ENCODE peak calls at places on chromosomes 11 and 22, in nine cellular contexts. One of them, this sample, is unnamed.

GRCh38 chr22:35914665-35915476 is 113.8 kb downstream of the RBFOX2 start:
- DNase-seq in fibroblast of lung: peak; percentile 92
- DNase-seq in aorta: peak; percentile 61
- DNase-seq in activated CD4-positive, alpha-beta T cell treated with anti-CD3 and anti-CD28 coated beads for 24 hours: no peak
- DNase-seq in neuronal stem cell: peak; percentile 87
- DNase-seq in mammary epithelial cell: peak; percentile 91
- DNase-seq in NCI-H1105 treated with DMSO at 0.1 percent for 48 hours: peak; percentile 89
- DNase-seq in NCI-H1930: no peak
- DNase-seq in progenitor cell of endocrine pancreas: peak; percentile 50
- DNase-seq in this sample: peak; percentile 50

GRCh38 chr11:32366671-32367070 is 68.7 kb downstream of the WT1 start:
- DNase-seq in fibroblast of lung: no peak
- DNase-seq in aorta: no peak
- DNase-seq in activated CD4-positive, alpha-beta T cell treated with anti-CD3 and anti-CD28 coated beads for 24 hours: no peak
- DNase-seq in neuronal stem cell: no peak
- DNase-seq in mammary epithelial cell: no peak
- DNase-seq in NCI-H1105 treated with DMSO at 0.1 percent for 48 hours: no peak
- DNase-seq in NCI-H1930: no peak
- DNase-seq in progenitor cell of endocrine pancreas: no peak
- DNase-seq in this sample: no peak

GRCh38 chr11:80136991-80137390 is 696.2 kb upstream of the TENM4 start:
- DNase-seq in fibroblast of lung: no peak
- DNase-seq in aorta: no peak
- DNase-seq in activated CD4-positive, alpha-beta T cell treated with anti-CD3 and anti-CD28 coated beads for 24 hours: no peak
- DNase-seq in neuronal stem cell: no peak
- DNase-seq in mammary epithelial cell: no peak
- DNase-seq in NCI-H1105 treated with DMSO at 0.1 percent for 48 hours: no peak
- DNase-seq in NCI-H1930: no peak
- DNase-seq in progenitor cell of endocrine pancreas: no peak
- DNase-seq in this sample: no peak

GRCh38 chr11:47611240-47611863 is 17.1 kb upstream of the C1QTNF4 start:
- DNase-seq in fibroblast of lung: no peak
- DNase-seq in aorta: no peak
- DNase-seq in activated CD4-positive, alpha-beta T cell treated with anti-CD3 and anti-CD28 coated beads for 24 hours: no peak
- DNase-seq in neuronal stem cell: no peak
- DNase-seq in mammary epithelial cell: no peak
- DNase-seq in NCI-H1105 treated with DMSO at 0.1 percent for 48 hours: no peak
- DNase-seq in NCI-H1930: no peak
- DNase-seq in progenitor cell of endocrine pancreas: no peak
- DNase-seq in this sample: no peak

GRCh38 chr22:43535336-43535735 is 123.5 kb downstream of the MPPED1 start:
- DNase-seq in fibroblast of lung: no peak
- DNase-seq in aorta: no peak
- DNase-seq in activated CD4-positive, alpha-beta T cell treated with anti-CD3 and anti-CD28 coated beads for 24 hours: no peak
- DNase-seq in neuronal stem cell: no peak
- DNase-seq in mammary epithelial cell: no peak
- DNase-seq in NCI-H1105 treated with DMSO at 0.1 percent for 48 hours: no peak
- DNase-seq in NCI-H1930: no peak
- DNase-seq in progenitor cell of endocrine pancreas: no peak
- DNase-seq in this sample: no peak

GRCh38 chr22:33109532-33110148 is 51.5 kb upstream of the SYN3 start:
- DNase-seq in fibroblast of lung: no peak
- DNase-seq in aorta: no peak
- DNase-seq in activated CD4-positive, alpha-beta T cell treated with anti-CD3 and anti-CD28 coated beads for 24 hours: no peak
- DNase-seq in neuronal stem cell: no peak
- DNase-seq in mammary epithelial cell: no peak
- DNase-seq in NCI-H1105 treated with DMSO at 0.1 percent for 48 hours: no peak
- DNase-seq in NCI-H1930: no peak
- DNase-seq in progenitor cell of endocrine pancreas: no peak
- DNase-seq in this sample: no peak

GRCh38 chr11:27615833-27616232 is 84.4 kb downstream of the BDNF start:
- DNase-seq in fibroblast of lung: no peak
- DNase-seq in aorta: no peak
- DNase-seq in activated CD4-positive, alpha-beta T cell treated with anti-CD3 and anti-CD28 coated beads for 24 hours: no peak
- DNase-seq in neuronal stem cell: no peak
- DNase-seq in mammary epithelial cell: no peak
- DNase-seq in NCI-H1105 treated with DMSO at 0.1 percent for 48 hours: no peak
- DNase-seq in NCI-H1930: no peak
- DNase-seq in progenitor cell of endocrine pancreas: no peak
- DNase-seq in this sample: no peak

GRCh38 chr11:126148317-126148716 is 63.1 kb downstream of the RPUSD4 start:
- DNase-seq in fibroblast of lung: no peak
- DNase-seq in aorta: no peak
- DNase-seq in activated CD4-positive, alpha-beta T cell treated with anti-CD3 and anti-CD28 coated beads for 24 hours: no peak
- DNase-seq in neuronal stem cell: no peak
- DNase-seq in mammary epithelial cell: no peak
- DNase-seq in NCI-H1105 treated with DMSO at 0.1 percent for 48 hours: no peak
- DNase-seq in NCI-H1930: no peak
- DNase-seq in progenitor cell of endocrine pancreas: no peak
- DNase-seq in this sample: no peak

GRCh38 chr11:105357764-105358163 is 218.2 kb upstream of the CARD18 start:
- DNase-seq in fibroblast of lung: no peak
- DNase-seq in aorta: no peak
- DNase-seq in activated CD4-positive, alpha-beta T cell treated with anti-CD3 and anti-CD28 coated beads for 24 hours: no peak
- DNase-seq in neuronal stem cell: no peak
- DNase-seq in mammary epithelial cell: peak; percentile 33
- DNase-seq in NCI-H1105 treated with DMSO at 0.1 percent for 48 hours: no peak
- DNase-seq in NCI-H1930: no peak
- DNase-seq in progenitor cell of endocrine pancreas: no peak
- DNase-seq in this sample: no peak

GRCh38 chr22:17501679-17502285 is 61.5 kb upstream of the SLC25A18 start:
- DNase-seq in fibroblast of lung: peak; percentile 86
- DNase-seq in aorta: no peak
- DNase-seq in activated CD4-positive, alpha-beta T cell treated with anti-CD3 and anti-CD28 coated beads for 24 hours: no peak
- DNase-seq in neuronal stem cell: peak; percentile 42
- DNase-seq in mammary epithelial cell: peak; percentile 53
- DNase-seq in NCI-H1105 treated with DMSO at 0.1 percent for 48 hours: peak; percentile 66
- DNase-seq in NCI-H1930: peak; percentile 58
- DNase-seq in progenitor cell of endocrine pancreas: no peak
- DNase-seq in this sample: no peak

GRCh38 chr11:11076276-11076675 is 218.4 kb upstream of the ZBED5 start:
- DNase-seq in fibroblast of lung: no peak
- DNase-seq in aorta: no peak
- DNase-seq in activated CD4-positive, alpha-beta T cell treated with anti-CD3 and anti-CD28 coated beads for 24 hours: no peak
- DNase-seq in neuronal stem cell: no peak
- DNase-seq in mammary epithelial cell: no peak
- DNase-seq in NCI-H1105 treated with DMSO at 0.1 percent for 48 hours: no peak
- DNase-seq in NCI-H1930: no peak
- DNase-seq in progenitor cell of endocrine pancreas: no peak
- DNase-seq in this sample: no peak

GRCh38 chr11:37710031-37710430 is 1112.0 kb upstream of the RAG2 start:
- DNase-seq in fibroblast of lung: peak; percentile 23
- DNase-seq in aorta: no peak
- DNase-seq in activated CD4-positive, alpha-beta T cell treated with anti-CD3 and anti-CD28 coated beads for 24 hours: no peak
- DNase-seq in neuronal stem cell: no peak
- DNase-seq in mammary epithelial cell: no peak
- DNase-seq in NCI-H1105 treated with DMSO at 0.1 percent for 48 hours: no peak
- DNase-seq in NCI-H1930: no peak
- DNase-seq in progenitor cell of endocrine pancreas: no peak
- DNase-seq in this sample: no peak

This sample was measured in H1.